ENCODE peak calls at places on chromosomes 5 and 9, in eight cellular contexts. K is SK-N-SH, W is esophagus squamous epithelium, M is mammary epithelial cell, E is heart right ventricle, A is PC-3, X is fibroblast of lung, R is hepatocyte. J is an unnamed sample. For H3K36me3, the result is how much of the 10 kb centered on the place peaks cover.

GRCh38 chr5:27494845-27495244 is 456.5 kb upstream of the CDH9 start:
- DNase-seq in W (no peak), X (no peak), A (peak), E (no peak), M (peak), R (no peak), K (no peak), J (peak)

GRCh38 chr5:52024363-52024762 is 641.1 kb downstream of the ISL1 start:
- DNase-seq in K (no peak), X (no peak), R (peak), M (no peak), W (no peak), E (no peak), A (no peak), J (no peak)

GRCh38 chr5:72284674-72285424 is 35.2 kb downstream of the MRPS27 start:
- DNase-seq in X (no peak), W (no peak), A (no peak), E (no peak), R (no peak), M (no peak), K (no peak), J (no peak)

GRCh38 chr9:80501635-80502034 is 929.9 kb downstream of the TLE4 start:
- DNase-seq in M (peak), X (peak), K (no peak), E (no peak), W (no peak), A (no peak), R (no peak), J (peak)

GRCh38 chr5:142839711-142840441 is 69.7 kb downstream of the ARHGAP26 start:
- DNase-seq in M (no peak), A (peak), W (no peak), K (no peak), X (peak), E (peak), R (no peak), J (peak)

GRCh38 chr5:178152491-178153444 is 917 bp downstream of the NHP2 start:
- DNase-seq in W (no peak), R (no peak), K (no peak), A (no peak), M (no peak), E (no peak), X (no peak), J (no peak)

GRCh38 chr9:105309531-105309931 is 65.1 kb downstream of the SLC44A1 start:
- DNase-seq in A (no peak), R (no peak), M (no peak), W (no peak), X (no peak), K (no peak), E (no peak), J (no peak)

GRCh38 chr5:107855171-107855570 is 184.4 kb upstream of the EFNA5 start:
- DNase-seq in E (no peak), R (no peak), K (no peak), M (no peak), W (no peak), X (no peak), A (no peak), J (no peak)

GRCh38 chr9:18077941-18078678 is 395.8 kb upstream of the ADAMTSL1 start:
- DNase-seq in X (no peak), E (no peak), R (no peak), M (peak), A (peak), K (no peak), W (no peak), J (peak)

GRCh38 chr5:43683884-43684471 is 81.0 kb downstream of the NNT start:
- DNase-seq in W (no peak), X (no peak), R (no peak), M (no peak), E (no peak), A (no peak), K (no peak), J (no peak)

GRCh38 chr9:97502222-97502983 is 937 bp downstream of the TMOD1 start:
- DNase-seq in M (no peak), R (peak), E (peak), K (no peak), A (no peak), W (no peak), X (no peak), J (no peak)

GRCh38 chr9:95778957-95779356 is 96.5 kb upstream of the ERCC6L2 start:
- DNase-seq in W (no peak), K (no peak), E (peak), M (no peak), R (no peak), X (peak), A (no peak), J (peak)

GRCh38 chr9:100083448-100084144 is 15.2 kb downstream of the ERP44 start:
- DNase-seq in W (no peak), K (no peak), E (no peak), X (no peak), M (no peak), A (no peak), R (no peak), J (no peak)

GRCh38 chr5:94174748-94175411 is 433.5 kb upstream of the POU5F2 start:
- DNase-seq in A (peak), X (peak), R (no peak), K (no peak), W (no peak), E (no peak), M (peak), J (peak)

GRCh38 chr5:96978812-96979449 is 43.1 kb downstream of the LNPEP start:
- DNase-seq in X (peak), K (no peak), A (no peak), R (peak), M (no peak), W (no peak), E (no peak), J (no peak)

GRCh38 chr9:74755999-74756398 is 131.7 kb downstream of the TRPM6 start:
- DNase-seq in R (no peak), M (no peak), E (no peak), A (no peak), X (no peak), W (no peak), K (no peak), J (no peak)

GRCh38 chr9:103183569-103184191 is 188.5 kb downstream of the CYLC2 start:
- DNase-seq in E (no peak), W (no peak), K (peak), M (peak), A (peak), X (no peak), R (peak), J (peak)

GRCh38 chr5:140311011-140311467 is 8.1 kb upstream of the PFDN1 start:
- DNase-seq in R (peak), M (peak), W (no peak), K (no peak), X (peak), A (peak), E (no peak), J (peak)

GRCh38 chr5:76716456-76717157 is 681 bp downstream of the F2R start:
- DNase-seq in A (no peak), M (no peak), R (peak), X (no peak), K (peak), E (peak), W (no peak), J (no peak)

GRCh38 chr5:62271870-62272269 is 34.1 kb upstream of the KIF2A start:
- DNase-seq in W (no peak), K (no peak), X (no peak), M (no peak), R (no peak), A (no peak), E (no peak), J (no peak)

GRCh38 chr5:148713735-148714508 is 59.6 kb upstream of the HTR4 start:
- DNase-seq in K (no peak), M (no peak), E (no peak), W (no peak), A (no peak), R (no peak), X (no peak), J (no peak)

GRCh38 chr5:1743061-1743768 is 56.4 kb downstream of the MRPL36 start:
- DNase-seq in K (no peak), W (no peak), E (no peak), M (no peak), A (no peak), X (no peak), R (no peak), J (no peak)

GRCh38 chr5:116455061-116455460 is 119.6 kb downstream of the SEMA6A start:
- DNase-seq in A (no peak), X (no peak), E (no peak), M (no peak), K (peak), R (no peak), W (no peak), J (no peak)

GRCh38 chr9:136346927-136347465 is 16.5 kb downstream of the DNLZ start:
- DNase-seq in X (no peak), K (no peak), A (no peak), E (no peak), W (no peak), M (no peak), R (no peak), J (no peak)

GRCh38 chr5:79074641-79075040 is 5.1 kb downstream of the BHMT2 start:
- DNase-seq in R (no peak), W (no peak), M (peak), A (peak), E (no peak), K (no peak), X (no peak), J (peak)

GRCh38 chr5:14426521-14426920 is 155.1 kb upstream of the OTULINL start:
- DNase-seq in X (no peak), R (no peak), K (no peak), A (no peak), M (no peak), E (no peak), W (no peak), J (no peak)

GRCh38 chr9:77460938-77461337 is 187.2 kb downstream of the GNA14 start:
- DNase-seq in A (no peak), E (no peak), R (no peak), M (no peak), K (no peak), W (no peak), X (no peak), J (no peak)

GRCh38 chr5:74686962-74687751 is 2.1 kb downstream of the HEXB start:
- DNase-seq in X (peak), K (no peak), A (no peak), W (no peak), M (no peak), E (no peak), R (no peak), J (no peak)

GRCh38 chr5:92641031-92641962 is 939.7 kb downstream of the NR2F1-AS1 start:
- DNase-seq in M (peak), R (peak), K (peak), A (peak), E (no peak), W (no peak), X (peak), J (peak)

GRCh38 chr9:100720922-100721321 is 143.0 kb downstream of the CAVIN4 start:
- DNase-seq in W (no peak), M (no peak), K (no peak), X (no peak), A (no peak), E (no peak), R (peak), J (no peak)

GRCh38 chr9:16060457-16061129 is 507.8 kb downstream of the CCDC171 start:
- DNase-seq in X (no peak), M (peak), R (no peak), E (no peak), K (no peak), W (no peak), A (no peak), J (peak)

GRCh38 chr9:69937358-69937757 is 106.3 kb upstream of the MAMDC2 start:
- DNase-seq in W (no peak), R (no peak), A (peak), X (no peak), M (peak), E (no peak), K (no peak), J (peak)

GRCh38 chr5:130272837-130273236 is 368.6 kb downstream of the CHSY3 start:
- DNase-seq in W (no peak), R (no peak), X (no peak), E (no peak), M (no peak), K (no peak), A (no peak), J (no peak)

GRCh38 chr9:83536332-83536731 is 1.9 kb downstream of the FRMD3 start:
- DNase-seq in M (no peak), X (no peak), E (no peak), A (no peak), W (no peak), R (no peak), K (no peak), J (no peak)

GRCh38 chr9:83537331-83538171 is 650 bp downstream of the FRMD3 start:
- DNase-seq in K (peak), A (no peak), W (no peak), M (peak), R (peak), X (peak), E (peak), J (no peak)

GRCh38 chr9:83538890-83539238 is 663 bp upstream of the FRMD3 start:
- DNase-seq in A (no peak), M (no peak), K (no peak), X (no peak), W (no peak), E (no peak), R (no peak), J (no peak)

GRCh38 chr9:83535736-83536135 is 2.5 kb downstream of the FRMD3 start:
- DNase-seq in M (no peak), K (no peak), R (no peak), W (no peak), X (no peak), A (no peak), E (no peak), J (no peak)

DNA sequence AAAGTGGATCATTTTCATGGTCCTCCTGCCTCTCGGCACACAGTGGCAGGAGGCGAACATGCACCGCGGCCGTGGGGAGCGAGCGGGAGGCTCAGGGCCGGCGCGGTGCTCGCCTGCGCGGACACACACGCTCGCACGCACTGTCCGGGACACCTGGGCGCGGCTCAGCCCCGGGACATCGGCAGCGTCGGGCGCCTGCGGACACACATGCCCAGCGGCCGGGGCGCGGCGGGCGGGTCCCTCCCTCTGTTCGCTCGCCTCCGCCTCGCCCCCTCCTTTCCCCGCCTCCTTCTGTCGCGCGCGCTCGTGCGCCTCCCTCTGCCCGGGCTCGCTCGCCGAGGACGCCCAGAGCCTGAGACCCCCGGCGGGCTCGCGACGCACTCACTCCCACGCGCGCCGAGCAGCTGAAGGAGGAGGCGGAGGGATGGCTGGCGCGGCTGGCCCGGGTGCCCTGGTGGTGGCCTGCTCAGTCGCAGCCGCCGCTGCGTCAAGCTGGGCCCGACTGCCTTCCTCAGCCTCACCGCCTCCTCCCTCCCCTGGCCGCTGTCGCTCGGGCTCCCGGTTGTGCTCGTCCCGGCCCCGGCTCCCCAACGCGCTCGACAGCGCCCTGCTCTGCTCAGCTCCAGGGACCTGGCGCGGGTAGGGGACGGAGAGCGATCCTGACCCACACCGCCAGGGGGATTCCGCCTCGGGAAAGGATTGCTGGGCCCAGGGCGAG is at the start of gene FRMD3:
- DNase-seq in K (peak), E (peak), A (peak), W (no peak), M (peak), R (peak), X (peak), J (peak)
- H3K4me3 ChIP-seq in K (peak), E (peak), A (peak), W (peak), M (peak), R (peak), X (peak), J (peak)

DNA sequence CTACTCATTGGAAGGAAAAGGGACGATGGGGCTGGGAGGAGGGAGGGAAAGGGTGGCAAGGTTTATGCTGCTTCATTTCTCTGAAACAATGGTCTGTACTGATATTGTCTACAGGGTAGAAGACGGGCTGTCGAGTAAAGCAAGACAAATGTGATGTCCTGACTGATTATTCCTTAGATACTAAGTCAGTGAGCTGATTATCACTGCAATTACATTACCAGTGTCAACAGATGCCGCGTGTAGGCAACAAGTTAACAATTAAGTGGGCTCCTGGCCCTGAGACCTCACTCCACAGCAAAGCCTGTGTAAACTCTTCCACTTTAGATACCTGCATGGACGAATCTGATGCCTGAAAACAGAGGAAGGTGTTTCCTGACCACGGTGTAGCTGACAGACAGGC is 602.8 kb downstream of the IRX1 start:
- DNase-seq in R (no peak), X (no peak), W (no peak), K (no peak), A (no peak), E (no peak), M (no peak), J (no peak)
- TF ChIP-seq CTCF in R (no peak), X (no peak), W (no peak), K (no peak), A (no peak), E (no peak), M (no peak), J (no peak)

GRCh38 chr9:124887832-124888231 is 25.9 kb downstream of the ARPC5L start:
- DNase-seq in R (no peak), W (no peak), A (no peak), E (no peak), K (no peak), X (no peak), M (no peak), J (no peak)
- H3K36me3 ChIP-seq in R (under half), W (under half), A (under half), E (half or more), K (under half), X (under half), M (under half), J (under half)

GRCh38 chr5:159504857-159505304 is 174.6 kb upstream of the IL12B start:
- DNase-seq in W (no peak), R (peak), E (peak), M (peak), A (peak), X (peak), K (no peak), J (peak)

GRCh38 chr5:159504106-159504856 is 174.0 kb upstream of the IL12B start:
- DNase-seq in X (peak), M (no peak), W (no peak), R (peak), E (no peak), A (no peak), K (no peak), J (peak)

GRCh38 chr5:159507661-159508060 is 177.4 kb upstream of the IL12B start:
- DNase-seq in K (no peak), X (no peak), A (no peak), E (no peak), M (no peak), W (no peak), R (no peak), J (no peak)

GRCh38 chr5:159507055-159507454 is 176.8 kb upstream of the IL12B start:
- DNase-seq in R (no peak), K (no peak), A (no peak), E (no peak), M (no peak), W (no peak), X (no peak), J (no peak)

DNA sequence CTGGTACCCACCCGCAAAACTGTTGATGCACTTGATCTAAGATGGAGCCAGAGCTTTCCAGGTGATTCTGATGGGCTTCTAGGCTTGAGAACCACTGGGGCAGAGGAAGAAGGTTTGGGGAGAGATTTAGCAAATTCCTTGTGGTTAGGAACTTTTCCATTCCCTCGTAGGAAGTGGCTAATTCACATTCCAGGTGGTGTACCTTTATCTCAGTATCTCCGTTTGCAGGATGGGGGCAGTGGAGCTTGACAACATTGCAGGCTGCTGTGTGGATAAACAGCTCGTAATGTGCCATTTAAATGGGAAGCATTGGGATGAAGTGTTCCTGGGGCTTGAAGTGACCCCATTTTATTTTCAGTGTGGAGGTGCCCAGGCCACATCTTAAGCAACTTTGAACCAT is 172.9 kb upstream of the IL12B start:
- DNase-seq in X (no peak), A (no peak), E (no peak), R (no peak), M (no peak), K (no peak), W (no peak), J (no peak)
- H3K4me3 ChIP-seq in X (no peak), A (no peak), E (no peak), R (no peak), M (no peak), K (no peak), W (no peak), J (no peak)

GRCh38 chr5:120817044-120817985 is 353.2 kb downstream of the PRR16 start:
- DNase-seq in K (peak), M (peak), R (peak), W (no peak), E (no peak), X (peak), A (peak), J (peak)
- TF ChIP-seq CTCF in K (peak), M (peak), R (peak), W (no peak), E (peak), X (peak), A (peak), J (peak)

J was measured in bronchial epithelial cell.